ENCODE peak calls at places on chromosomes 6 and 20, in ten cellular contexts. N, M, W, C, R, L, Y, E, Z and S are unnamed samples.
A peak's percentile ranks its signal among the peaks of the same experiment; 100 is the strongest.

GRCh38 chr6:20747996-20748395 is 213.7 kb downstream of the CDKAL1 start:
- DNase-seq in L (no peak), C (no peak), M (no peak), N (no peak), Z (no peak), E (no peak), W (no peak), R (no peak), Y (no peak), S (no peak)

GRCh38 chr20:22223251-22223650 is 361.1 kb downstream of the FOXA2 start:
- DNase-seq in M (no peak), Z (no peak), W (no peak), R (no peak), L (no peak), C (no peak), Y (no peak), E (no peak), N (no peak), S (no peak)

GRCh38 chr20:43942661-43943285 is 28.1 kb downstream of the TOX2 start:
- DNase-seq in Y (no peak), M (no peak), C (no peak), E (peak; percentile 41), N (no peak), R (no peak), Z (no peak), L (no peak), W (peak; percentile 71), S (peak; percentile 77)

GRCh38 chr6:127606131-127606562 is 29.2 kb downstream of the C6orf58 start:
- DNase-seq in Y (no peak), E (peak; percentile 3), W (peak; percentile 44), Z (no peak), C (no peak), N (no peak), M (no peak), R (no peak), L (no peak), S (peak; percentile 6)

GRCh38 chr20:21693322-21693721 is 12.1 kb upstream of the PAX1 start:
- DNase-seq in N (no peak), E (no peak), C (no peak), M (no peak), Z (no peak), R (no peak), Y (no peak), W (no peak), L (no peak), S (no peak)

GRCh38 chr6:78551361-78551760 is 316.0 kb upstream of the IRAK1BP1 start:
- DNase-seq in E (no peak), R (no peak), M (no peak), C (no peak), W (no peak), N (no peak), Y (no peak), Z (no peak), L (no peak), S (no peak)

GRCh38 chr6:156449128-156449527 is 328.1 kb upstream of the ARID1B start:
- DNase-seq in Y (no peak), R (no peak), C (peak; percentile 41), Z (no peak), M (no peak), W (no peak), E (no peak), L (no peak), N (no peak), S (no peak)

GRCh38 chr20:54642733-54643667 is 167.6 kb downstream of the DOK5 start:
- DNase-seq in N (no peak), R (no peak), Y (no peak), M (no peak), Z (no peak), W (no peak), E (no peak), L (peak; percentile 60), C (no peak), S (no peak)

GRCh38 chr20:12053348-12053747 is 135.7 kb downstream of the BTBD3 start:
- DNase-seq in M (no peak), E (peak; percentile 2), C (no peak), R (no peak), Z (no peak), Y (no peak), N (no peak), L (no peak), W (peak; percentile 71), S (no peak)

GRCh38 chr20:46934746-46935283 is 40.2 kb downstream of the EYA2 start:
- DNase-seq in Y (no peak), N (peak; percentile 40), R (no peak), E (no peak), L (no peak), W (no peak), M (no peak), Z (no peak), C (no peak), S (no peak)

GRCh38 chr6:35248300-35248699 is 11.2 kb upstream of the ZNF76 start:
- DNase-seq in N (no peak), L (no peak), Z (no peak), C (no peak), R (peak; percentile 26), M (no peak), Y (no peak), W (peak; percentile 19), E (peak; percentile 10), S (no peak)

GRCh38 chr6:51541847-51542246 is 545.6 kb downstream of the PKHD1 start:
- DNase-seq in L (no peak), Y (no peak), Z (no peak), M (no peak), N (no peak), R (no peak), W (no peak), C (no peak), E (no peak), S (no peak)

GRCh38 chr20:37954626-37955025 is 51.7 kb downstream of the VSTM2L start:
- DNase-seq in R (no peak), E (no peak), Z (no peak), C (no peak), N (peak; percentile 42), L (no peak), W (no peak), M (peak; percentile 61), Y (no peak), S (no peak)

GRCh38 chr20:21156266-21156665 is 30.4 kb downstream of the KIZ start:
- DNase-seq in N (no peak), W (peak; percentile 24), Y (no peak), M (no peak), R (no peak), C (no peak), Z (no peak), E (no peak), L (no peak), S (no peak)

GRCh38 chr6:89729818-89730217 is 89.8 kb downstream of the MDN1 start:
- DNase-seq in E (no peak), L (no peak), Y (no peak), W (no peak), Z (no peak), N (no peak), R (no peak), M (no peak), C (no peak), S (peak; percentile 21)

GRCh38 chr20:63441777-63442493 is 30.5 kb downstream of the KCNQ2 start:
- DNase-seq in Z (no peak), L (no peak), W (peak; percentile 34), C (peak; percentile 73), N (no peak), R (peak; percentile 54), E (peak; percentile 87), Y (peak; percentile 15), M (peak; percentile 86), S (peak; percentile 76)

GRCh38 chr20:460180-460579 is 2.2 kb downstream of the TBC1D20 start:
- DNase-seq in L (no peak), W (no peak), Y (no peak), R (no peak), E (no peak), Z (no peak), C (no peak), N (no peak), M (no peak), S (no peak)

GRCh38 chr6:142926177-142926493 is 18.8 kb downstream of the HIVEP2 start:
- DNase-seq in R (no peak), C (no peak), Y (no peak), E (no peak), M (no peak), L (no peak), N (no peak), Z (no peak), W (no peak), S (no peak)
- TF ChIP-seq CTCF in R (no peak), C (no peak), Y (no peak), E (no peak), M (no peak), L (no peak), N (no peak), Z (no peak), W (no peak), S (no peak)

DNA sequence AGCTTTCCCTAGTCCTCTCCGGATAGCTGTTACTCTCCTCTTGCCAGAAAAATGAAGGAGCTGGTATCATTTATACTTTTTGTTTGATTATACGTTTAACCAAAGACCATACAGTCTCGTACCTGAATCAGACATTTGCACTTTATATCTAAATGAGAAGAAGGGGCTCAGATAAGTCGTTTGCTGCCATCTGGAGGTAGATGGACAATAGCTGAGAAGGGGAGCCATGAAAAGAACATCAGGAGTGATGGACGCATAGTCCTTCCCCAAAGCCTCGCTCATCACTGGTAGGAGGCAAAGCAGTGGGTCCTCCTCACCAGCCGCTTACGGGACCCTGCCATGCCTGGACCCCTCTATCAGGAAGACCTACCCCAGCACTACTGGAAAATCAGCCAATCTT is 45.4 kb downstream of the RPF2 start:
- DNase-seq in Z (no peak), L (no peak), W (no peak), R (no peak), M (no peak), C (no peak), E (no peak), Y (no peak), N (no peak), S (no peak)
- TF ChIP-seq CTCF in Z (no peak), L (no peak), W (no peak), R (no peak), M (peak; percentile 21), C (no peak), E (no peak), Y (no peak), N (no peak), S (peak; percentile 10)

DNA sequence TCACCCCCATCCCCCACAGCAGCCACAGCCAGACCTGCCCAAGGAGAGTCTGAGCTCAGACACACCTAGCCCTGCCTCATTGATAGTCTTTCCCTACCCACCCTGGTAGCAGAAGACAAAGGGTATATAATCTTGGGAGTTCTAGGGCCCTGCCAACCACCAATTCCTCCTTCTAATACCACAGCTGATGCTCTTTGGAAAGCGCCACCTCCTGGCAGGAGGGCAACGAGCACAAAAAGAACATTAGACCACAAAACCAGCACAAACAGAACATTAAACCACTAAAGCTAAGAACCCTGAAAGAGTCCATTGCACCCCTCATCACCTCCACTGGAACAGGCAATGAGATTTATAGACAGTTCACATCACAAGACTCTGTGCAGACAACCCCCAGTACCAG is 195.8 kb upstream of the FUT9 start:
- DNase-seq in R (no peak), N (no peak), C (no peak), W (no peak), Z (no peak), E (peak; percentile 1), Y (no peak), L (no peak), M (no peak), S (no peak)
- TF ChIP-seq CTCF in R (no peak), N (no peak), C (no peak), W (no peak), Z (no peak), E (no peak), Y (no peak), L (no peak), M (peak; percentile 26), S (peak; percentile 5)

GRCh38 chr6:32472781-32473377 is 33.2 kb downstream of the HLA-DRA start:
- DNase-seq in Y (no peak), L (no peak), R (no peak), Z (no peak), W (no peak), C (no peak), E (no peak), M (no peak), N (no peak), S (no peak)

GRCh38 chr6:32475392-32476206 is 35.9 kb downstream of the HLA-DRA start:
- DNase-seq in W (no peak), E (no peak), Z (no peak), L (no peak), N (no peak), M (no peak), R (no peak), C (no peak), Y (no peak), S (no peak)
- TF ChIP-seq CTCF in W (no peak), E (no peak), Z (no peak), L (no peak), N (no peak), M (no peak), R (no peak), C (no peak), Y (no peak), S (no peak)